ENCODE peak calls at places on chromosome 17, in six cellular contexts. H is neuronal stem cell, G is mesenchymal stem cell, D is IMR-90, S is trophoblast cell, N is H9. L is an unnamed sample.

GRCh38 chr17:29048440-29049360 is 5.8 kb downstream of the PIPOX start:
- DNase-seq in H (no peak), G (no peak), S (peak), D (peak), N (no peak), L (no peak)

GRCh38 chr17:7445011-7445927 is at the start of gene CHRNB1:
- DNase-seq in G (peak), N (peak), H (peak), D (peak), S (peak), L (peak)

GRCh38 chr17:51857052-51857593 is 301.4 kb downstream of the CA10 start:
- DNase-seq in G (no peak), D (no peak), S (no peak), N (peak), H (no peak), L (no peak)

GRCh38 chr17:50361561-50362480 is 11.2 kb downstream of the MRPL27 start:
- DNase-seq in S (peak), G (peak), N (peak), D (peak), H (no peak), L (peak)

GRCh38 chr17:57868007-57868774 is 18.3 kb upstream of the MRPS23 start:
- DNase-seq in N (peak), H (peak), S (peak), D (peak), G (peak), L (peak)

GRCh38 chr17:65362826-65363225 is 198.6 kb downstream of the AXIN2 start:
- DNase-seq in S (peak), N (no peak), G (no peak), D (peak), H (no peak), L (no peak)

GRCh38 chr17:19978206-19978802 is 676 bp upstream of the AKAP10 start:
- DNase-seq in G (peak), H (no peak), S (no peak), N (peak), D (no peak), L (no peak)

GRCh38 chr17:2690165-2691068 is 21.1 kb downstream of the CLUH start:
- DNase-seq in H (no peak), G (no peak), S (no peak), N (peak), D (no peak), L (no peak)

GRCh38 chr17:79986441-79987186 is 49.1 kb downstream of the TBC1D16 start:
- DNase-seq in H (no peak), G (no peak), N (no peak), D (peak), S (no peak), L (no peak)

GRCh38 chr17:16287563-16288027 is 65.7 kb downstream of the CENPV start:
- DNase-seq in S (no peak), N (no peak), G (peak), H (no peak), D (peak), L (no peak)

GRCh38 chr17:31467502-31468256 is 76.2 kb downstream of the RAB11FIP4 start:
- DNase-seq in S (no peak), G (no peak), H (no peak), D (no peak), N (no peak), L (peak)

GRCh38 chr17:79369001-79369400 is 241.8 kb downstream of the RBFOX3 start:
- DNase-seq in G (no peak), D (no peak), S (no peak), H (no peak), N (no peak), L (no peak)

DNA sequence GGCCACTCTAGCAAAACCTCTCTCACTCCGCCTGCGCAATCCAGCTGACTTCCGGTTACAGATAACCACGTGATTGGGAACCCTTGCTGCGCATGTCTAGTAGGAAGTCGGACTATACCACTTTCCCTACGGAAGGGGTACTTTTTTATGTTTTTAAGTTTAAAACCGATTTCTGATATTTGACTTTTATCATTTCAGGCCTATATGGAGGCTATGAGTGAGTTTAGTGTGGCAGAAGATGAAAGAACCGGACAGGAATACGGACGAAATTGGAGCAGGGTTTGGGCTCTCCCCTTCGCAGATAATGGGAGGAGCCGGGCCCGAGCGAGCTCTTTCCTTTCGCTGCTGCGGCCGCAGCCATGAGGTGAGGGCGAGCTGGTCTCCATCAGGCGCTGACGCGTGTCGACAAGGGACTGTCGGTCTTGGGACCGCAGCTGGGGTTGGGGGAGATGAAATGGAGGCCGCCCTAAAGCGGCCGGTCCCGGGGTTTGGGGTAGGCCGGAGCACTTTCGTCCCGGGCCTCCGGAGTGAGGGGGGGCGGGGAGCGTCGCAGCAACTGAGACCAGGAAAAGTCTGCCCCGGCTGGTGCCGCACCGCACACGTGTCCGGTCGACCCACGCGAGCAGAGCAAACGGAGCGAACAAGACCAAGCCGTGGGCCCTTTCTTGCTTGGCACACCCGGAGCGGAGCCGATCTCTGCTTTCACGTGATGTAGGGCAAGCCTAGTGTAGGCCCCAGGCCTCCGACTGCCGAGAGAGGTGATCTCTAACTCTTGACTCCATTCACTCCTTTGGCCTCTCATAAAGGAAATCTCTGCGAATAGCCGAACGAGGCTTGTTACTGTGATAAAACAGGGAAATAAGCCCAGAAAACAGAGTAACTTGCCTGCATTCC is at the start of gene RPL19:
- DNase-seq in D (peak), G (peak), S (peak), H (peak), N (peak), L (peak)
- H2AK5ac ChIP-seq in D (peak), G (peak), S (peak), H (peak), N (no peak), L (peak)

GRCh38 chr17:3986270-3986938 is 22.2 kb upstream of the ATP2A3 start:
- DNase-seq in S (no peak), N (peak), G (no peak), D (no peak), H (no peak), L (no peak)
- H3K14ac ChIP-seq in S (no peak), N (no peak), G (no peak), D (no peak), H (no peak), L (no peak)

GRCh38 chr17:38453951-38454421 is 25.7 kb downstream of the ARHGAP23 start:
- DNase-seq in H (no peak), N (no peak), D (peak), S (no peak), G (peak), L (no peak)

GRCh38 chr17:38451030-38451839 is 23.0 kb downstream of the ARHGAP23 start:
- DNase-seq in S (peak), N (peak), D (peak), H (no peak), G (no peak), L (peak)

GRCh38 chr17:38454528-38454927 is 26.3 kb downstream of the ARHGAP23 start:
- DNase-seq in S (peak), G (peak), N (no peak), H (no peak), D (peak), L (no peak)

GRCh38 chr17:38451840-38452529 is 23.7 kb downstream of the ARHGAP23 start:
- DNase-seq in D (peak), N (peak), S (no peak), G (peak), H (no peak), L (no peak)

DNA sequence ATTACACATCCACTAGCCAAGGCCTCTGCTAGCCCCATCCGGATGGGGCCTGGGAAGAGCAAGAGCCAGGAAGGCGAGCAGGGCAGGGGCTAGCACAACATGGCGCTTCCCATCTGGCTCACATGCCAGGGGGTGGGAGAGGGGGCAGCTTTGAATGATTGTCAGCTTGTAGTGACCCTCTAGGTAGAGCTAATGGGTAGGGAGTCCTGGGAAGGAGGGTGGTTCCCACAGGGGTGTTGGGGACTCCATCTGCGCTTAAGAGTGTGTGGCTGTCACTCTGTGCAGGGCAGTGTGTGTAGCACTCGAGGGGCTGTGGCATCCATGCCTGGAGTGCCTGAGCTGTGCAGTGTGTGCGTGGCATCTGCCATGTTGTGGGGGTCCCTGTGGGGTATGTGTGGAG is 24.5 kb downstream of the ARHGAP23 start:
- DNase-seq in H (no peak), G (peak), S (no peak), N (no peak), D (no peak), L (no peak)
- H2AK5ac ChIP-seq in H (peak), G (peak), S (peak), N (no peak), D (peak), L (peak)

GRCh38 chr17:75060434-75061054 is 13.5 kb downstream of the KCTD2 start:
- DNase-seq in N (no peak), H (no peak), S (no peak), D (no peak), G (no peak), L (no peak)
- H3K14ac ChIP-seq in N (no peak), H (no peak), S (no peak), D (no peak), G (no peak), L (no peak)

GRCh38 chr17:41531993-41532392 is 3.9 kb upstream of the KRT19 start:
- DNase-seq in S (no peak), G (no peak), N (no peak), D (no peak), H (no peak), L (no peak)
- H2AK5ac ChIP-seq in S (peak), G (no peak), N (no peak), D (no peak), H (peak), L (no peak)

DNA sequence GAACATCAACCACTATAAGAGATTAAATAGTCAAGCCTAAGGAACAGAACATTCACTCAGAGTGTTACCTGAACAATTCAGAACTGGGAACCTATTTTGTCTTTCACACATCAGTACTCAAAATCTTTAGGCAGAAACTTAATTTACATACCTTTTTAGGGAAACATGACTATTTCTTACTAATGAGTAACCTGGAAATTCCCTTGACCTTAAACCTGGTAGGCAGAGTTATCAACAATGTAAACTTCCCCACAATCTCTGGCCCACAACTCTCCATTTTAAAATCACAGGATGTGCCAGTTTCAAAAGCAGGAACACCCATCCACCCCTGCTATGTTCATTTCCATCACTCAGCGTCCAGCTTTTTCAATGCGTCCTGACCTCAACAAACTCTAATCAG is 132.9 kb upstream of the ANKFN1 start:
- DNase-seq in D (no peak), S (no peak), H (no peak), G (no peak), N (no peak), L (no peak)
- H3K14ac ChIP-seq in D (no peak), S (no peak), H (no peak), G (no peak), N (no peak), L (no peak)

L was measured in H1.